ENCODE peak calls at places on chromosomes 1 and 21, in four cellular contexts. U is heart right ventricle, O is pulmonary artery endothelial cell, R is sciatic nerve. L is an unnamed sample.
A peak's percentile ranks its signal among the peaks of the same experiment; 100 is the strongest.

GRCh38 chr1:43439781-43440180 is 13.9 kb downstream of the HYI start:
- DNase-seq in U (no peak), O (no peak), R (peak; percentile 36), L (no peak)

GRCh38 chr1:60963167-60963909 is 119.0 kb upstream of the NFIA start:
- DNase-seq in U (no peak), O (peak; percentile 76), R (no peak), L (no peak)

GRCh38 chr21:44998086-44998620 is 58.3 kb downstream of the SLX9 start:
- DNase-seq in U (no peak), O (no peak), R (no peak), L (no peak)

GRCh38 chr1:234214911-234215892 is 158.1 kb upstream of the COA6 start:
- DNase-seq in U (no peak), O (no peak), R (no peak), L (no peak)

GRCh38 chr1:156663178-156663577 is 14.0 kb downstream of the NES start:
- DNase-seq in U (peak; percentile 86), O (no peak), R (no peak), L (peak; percentile 62)

GRCh38 chr1:121483961-121484424 is 299.2 kb downstream of the SRGAP2C start:
- DNase-seq in U (no peak), O (no peak), R (no peak), L (peak; percentile 87)

GRCh38 chr1:26861286-26861701 is 1.7 kb upstream of the SFN start:
- DNase-seq in U (no peak), O (no peak), R (no peak), L (peak; percentile 65)

GRCh38 chr1:151267760-151268159 is 13.2 kb downstream of the PSMD4 start:
- DNase-seq in U (no peak), O (no peak), R (no peak), L (no peak)

GRCh38 chr1:17554966-17555365 is 15.5 kb downstream of the ARHGEF10L start:
- DNase-seq in U (no peak), O (no peak), R (no peak), L (no peak)

GRCh38 chr1:201334325-201335173 is 42.9 kb downstream of the TNNT2 start:
- DNase-seq in U (no peak), O (no peak), R (no peak), L (peak; percentile 9)

GRCh38 chr1:29032839-29033238 is 90.9 kb downstream of the TMEM200B start:
- DNase-seq in U (no peak), O (no peak), R (no peak), L (no peak)

GRCh38 chr1:65924471-65924870 is 131.8 kb downstream of the PDE4B start:
- DNase-seq in U (no peak), O (no peak), R (no peak), L (peak; percentile 66)

GRCh38 chr1:15218287-15219279 is 28.4 kb upstream of the FHAD1 start:
- DNase-seq in U (peak; percentile 34), O (peak; percentile 99), R (peak; percentile 43), L (peak; percentile 39)

GRCh38 chr1:10060311-10061100 is 27.7 kb downstream of the UBE4B start:
- DNase-seq in U (no peak), O (no peak), R (no peak), L (no peak)

GRCh38 chr1:40092811-40093617 is 4.0 kb downstream of the PPT1 start:
- DNase-seq in U (no peak), O (no peak), R (no peak), L (peak; percentile 19)

GRCh38 chr1:8009043-8010002 is 16.8 kb downstream of the ERRFI1 start:
- DNase-seq in U (no peak), O (no peak), R (no peak), L (no peak)

L was measured in EH.